ENCODE peak calls at places on chromosomes 16 and 17, in eight cellular contexts. A, V, I, G, F, Q, B and Y are unnamed samples.

GRCh38 chr16:337975-338575 is 14.4 kb downstream of the AXIN1 start:
- DNase-seq in A (no peak), V (no peak), I (no peak), G (no peak), F (no peak), Q (no peak), B (no peak), Y (no peak)

GRCh38 chr17:8185580-8186445 is 4.2 kb downstream of the BORCS6 start:
- DNase-seq in A (peak), V (peak), I (peak), G (peak), F (peak), Q (peak), B (peak), Y (peak)

GRCh38 chr17:46009681-46010596 is 10.9 kb downstream of the STH start:
- DNase-seq in A (no peak), V (no peak), I (no peak), G (no peak), F (no peak), Q (no peak), B (no peak), Y (peak)

GRCh38 chr17:40112191-40112590 is 9.6 kb upstream of the MSL1 start:
- DNase-seq in A (no peak), V (no peak), I (no peak), G (no peak), F (no peak), Q (no peak), B (no peak), Y (no peak)

GRCh38 chr17:10618202-10618635 is 38.9 kb downstream of the MYH3 start:
- DNase-seq in A (peak), V (peak), I (peak), G (peak), F (peak), Q (peak), B (peak), Y (peak)

GRCh38 chr17:47295037-47295873 is 28.5 kb upstream of the EFCAB13 start:
- DNase-seq in A (no peak), V (no peak), I (no peak), G (no peak), F (no peak), Q (no peak), B (no peak), Y (no peak)

GRCh38 chr17:74541176-74542111 is 4.5 kb downstream of the CD300C start:
- DNase-seq in A (no peak), V (no peak), I (no peak), G (no peak), F (no peak), Q (peak), B (no peak), Y (no peak)

GRCh38 chr16:65120811-65121721 is 797 bp downstream of the CDH11 start:
- DNase-seq in A (peak), V (peak), I (peak), G (peak), F (no peak), Q (no peak), B (no peak), Y (peak)

GRCh38 chr16:51156836-51157235 is 5.8 kb upstream of the SALL1 start:
- DNase-seq in A (no peak), V (peak), I (no peak), G (no peak), F (no peak), Q (no peak), B (no peak), Y (no peak)

GRCh38 chr16:51159864-51160263 is 8.8 kb upstream of the SALL1 start:
- DNase-seq in A (no peak), V (no peak), I (no peak), G (no peak), F (no peak), Q (no peak), B (no peak), Y (no peak)

GRCh38 chr16:51159296-51159695 is 8.2 kb upstream of the SALL1 start:
- DNase-seq in A (no peak), V (no peak), I (no peak), G (no peak), F (no peak), Q (no peak), B (no peak), Y (no peak)

GRCh38 chr16:51155901-51156810 is 5.1 kb upstream of the SALL1 start:
- DNase-seq in A (no peak), V (peak), I (peak), G (no peak), F (no peak), Q (no peak), B (no peak), Y (peak)

DNA sequence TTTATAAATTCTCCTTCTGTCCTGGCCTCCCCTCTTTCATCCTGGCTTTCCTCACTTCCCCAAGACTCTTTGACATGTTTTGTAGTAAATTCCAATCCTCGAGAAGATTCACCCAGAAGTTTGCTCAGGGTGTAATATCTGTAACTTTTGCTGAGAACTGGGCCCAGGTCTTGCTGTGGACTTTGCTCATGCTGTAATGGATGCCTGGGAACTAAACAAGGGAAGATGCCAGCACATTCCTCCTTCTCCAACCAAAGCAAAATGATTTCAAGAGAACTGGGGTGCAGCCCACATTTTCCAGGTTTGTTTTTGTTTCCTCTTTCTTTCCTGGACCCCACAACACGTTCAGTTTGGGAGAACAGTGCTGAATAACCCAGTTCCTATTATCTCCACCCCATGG is 6.6 kb upstream of the SALL1 start:
- DNase-seq in A (no peak), V (no peak), I (no peak), G (no peak), F (no peak), Q (no peak), B (no peak), Y (no peak)
- H3K4me3 ChIP-seq in A (no peak), V (no peak), I (no peak), G (no peak), F (no peak), Q (no peak), B (no peak), Y (no peak)

DNA sequence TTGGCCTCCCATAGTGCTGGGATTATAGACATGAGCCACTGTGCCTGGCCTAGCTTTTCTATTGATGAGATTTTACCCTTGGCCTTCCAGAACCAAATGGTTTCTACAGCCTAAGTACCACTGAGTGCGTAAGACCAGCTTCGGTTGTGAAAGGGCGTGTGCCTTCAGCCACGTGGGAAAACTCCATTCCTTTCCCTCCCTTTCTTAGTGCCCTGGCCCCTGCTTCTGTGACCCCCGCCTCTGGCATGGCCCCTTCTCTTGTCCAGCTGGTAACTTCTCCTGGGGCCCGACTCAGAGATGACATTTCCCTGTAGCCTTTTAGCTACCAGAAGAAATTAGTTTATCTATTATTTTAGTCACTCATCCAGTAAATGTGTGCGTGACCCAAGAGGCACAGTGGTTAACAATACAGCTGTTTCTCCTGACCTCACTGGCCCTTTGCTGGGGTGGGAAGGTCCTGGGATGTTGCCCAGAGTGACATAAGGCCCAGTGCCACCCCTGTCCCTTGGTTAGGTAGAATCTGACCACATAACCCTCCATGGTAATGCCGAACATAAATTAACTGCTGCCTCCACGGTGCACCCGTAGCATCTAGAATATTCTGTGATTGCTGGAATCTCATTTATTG is 97.3 kb downstream of the PLCG2 start:
- DNase-seq in A (no peak), V (no peak), I (no peak), G (no peak), F (no peak), Q (no peak), B (no peak), Y (no peak)
- TF ChIP-seq CTCF in A (no peak), V (no peak), I (no peak), G (no peak), F (no peak), Q (no peak), B (no peak), Y (no peak)

GRCh38 chr16:28491080-28491969 is 549 bp downstream of the CLN3 start:
- DNase-seq in A (peak), V (peak), I (peak), G (peak), F (peak), Q (peak), B (peak), Y (peak)

GRCh38 chr16:28495098-28495793 is 803 bp downstream of the APOBR start:
- DNase-seq in A (no peak), V (no peak), I (no peak), G (no peak), F (peak), Q (no peak), B (no peak), Y (no peak)

GRCh38 chr16:28491970-28492474 is at the start of gene CLN3:
- DNase-seq in A (peak), V (peak), I (peak), G (peak), F (peak), Q (peak), B (peak), Y (peak)

GRCh38 chr16:28494141-28494851 is at the start of gene APOBR:
- DNase-seq in A (no peak), V (no peak), I (no peak), G (peak), F (peak), Q (peak), B (no peak), Y (no peak)

DNA sequence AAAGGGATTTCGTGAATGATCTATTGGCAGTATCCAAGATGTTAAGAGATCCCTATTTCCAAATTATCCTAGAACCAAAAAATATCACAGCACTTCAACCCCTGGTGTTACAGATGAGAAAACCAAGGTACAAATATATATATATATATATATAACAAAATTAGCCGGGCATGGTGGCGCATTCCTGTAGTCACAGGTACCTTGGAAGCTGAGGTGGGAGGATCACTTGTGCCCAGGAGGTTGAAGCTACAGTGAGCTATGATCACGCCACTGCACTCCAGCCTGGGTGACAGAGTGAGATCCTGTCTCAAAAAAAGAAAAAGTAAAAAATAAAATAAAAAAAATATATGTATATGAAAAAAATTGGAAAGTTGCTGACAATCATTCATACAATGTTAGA is 637 bp upstream of the CLN3 start:
- DNase-seq in A (no peak), V (no peak), I (no peak), G (no peak), F (no peak), Q (no peak), B (no peak), Y (no peak)
- H3K4me3 ChIP-seq in A (peak), V (peak), I (no peak), G (peak), F (peak), Q (peak), B (peak), Y (peak)

DNA sequence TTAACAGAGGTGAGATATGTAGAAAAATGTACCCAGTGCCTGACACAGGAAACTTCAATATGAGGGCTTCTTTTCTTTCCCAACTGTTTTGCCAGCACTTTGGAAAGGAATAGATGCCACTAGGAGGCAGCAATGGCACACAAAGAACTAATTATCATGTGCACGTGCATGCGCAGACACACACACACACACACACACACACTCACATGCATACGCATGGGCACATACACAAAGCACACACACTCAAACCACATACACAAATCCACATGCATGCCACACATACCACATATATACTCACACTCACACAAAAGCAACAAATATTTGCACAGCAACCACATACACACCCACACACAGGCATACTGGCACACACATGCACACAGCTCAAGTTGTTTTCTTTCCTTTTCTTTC is 8.8 kb upstream of the CEP112 start:
- DNase-seq in A (no peak), V (peak), I (peak), G (no peak), F (no peak), Q (no peak), B (peak), Y (peak)
- TF ChIP-seq CTCF in A (peak), V (peak), I (peak), G (peak), F (peak), Q (peak), B (peak), Y (peak)